ENCODE peak calls at places on chromosomes 13 and 19, in nine cellular contexts. Y is tibial nerve, H is breast epithelium, J is HFF-Myc, B is fibroblast of the aortic adventitia, G is uterus, Q is coronary artery, T is cardiac muscle cell, P is GM23338. F is an unnamed sample.

GRCh38 chr19:17156947-17157302 is 58.2 kb upstream of the USE1 start:
- DNase-seq in Y (no peak), H (no peak), J (no peak), B (no peak), G (no peak), Q (no peak), T (no peak), P (no peak), F (no peak)

GRCh38 chr13:98325724-98326123 is 148.7 kb upstream of the RNF113B start:
- DNase-seq in Y (no peak), H (no peak), J (no peak), B (no peak), G (no peak), Q (no peak), T (no peak), P (no peak), F (no peak)

GRCh38 chr13:100301418-100301817 is 212.5 kb downstream of the PCCA start:
- DNase-seq in Y (no peak), H (no peak), J (no peak), B (no peak), G (no peak), Q (no peak), T (peak), P (no peak), F (no peak)

GRCh38 chr19:44643605-44644390 is at the start of gene PVR:
- DNase-seq in Y (no peak), H (peak), J (no peak), B (peak), G (peak), Q (peak), T (peak), P (peak), F (no peak)

GRCh38 chr19:2887391-2887914 is 13.3 kb upstream of the ZNF57 start:
- DNase-seq in Y (peak), H (no peak), J (no peak), B (peak), G (no peak), Q (no peak), T (peak), P (peak), F (peak)

GRCh38 chr19:8065489-8066261 is 13.1 kb downstream of the CCL25 start:
- DNase-seq in Y (no peak), H (no peak), J (no peak), B (no peak), G (no peak), Q (no peak), T (no peak), P (no peak), F (no peak)

GRCh38 chr13:33480561-33480960 is 195.0 kb upstream of the STARD13 start:
- DNase-seq in Y (no peak), H (no peak), J (no peak), B (peak), G (no peak), Q (no peak), T (no peak), P (no peak), F (no peak)

GRCh38 chr13:112056284-112056727 is 10.6 kb upstream of the SOX1 start:
- DNase-seq in Y (no peak), H (no peak), J (no peak), B (no peak), G (no peak), Q (no peak), T (no peak), P (peak), F (no peak)

GRCh38 chr13:44389003-44389666 is 15.5 kb downstream of the SERP2 start:
- DNase-seq in Y (no peak), H (no peak), J (no peak), B (no peak), G (no peak), Q (no peak), T (no peak), P (no peak), F (no peak)

GRCh38 chr13:50208826-50209335 is 193.6 kb downstream of the KCNRG start:
- DNase-seq in Y (peak), H (peak), J (peak), B (peak), G (no peak), Q (no peak), T (peak), P (peak), F (peak)

GRCh38 chr19:33685541-33685940 is 63.8 kb downstream of the CHST8 start:
- DNase-seq in Y (no peak), H (peak), J (no peak), B (no peak), G (no peak), Q (no peak), T (no peak), P (no peak), F (no peak)

GRCh38 chr13:104650426-104650825 is 1584.2 kb upstream of the SLC10A2 start:
- DNase-seq in Y (no peak), H (no peak), J (no peak), B (no peak), G (no peak), Q (no peak), T (no peak), P (no peak), F (no peak)

DNA sequence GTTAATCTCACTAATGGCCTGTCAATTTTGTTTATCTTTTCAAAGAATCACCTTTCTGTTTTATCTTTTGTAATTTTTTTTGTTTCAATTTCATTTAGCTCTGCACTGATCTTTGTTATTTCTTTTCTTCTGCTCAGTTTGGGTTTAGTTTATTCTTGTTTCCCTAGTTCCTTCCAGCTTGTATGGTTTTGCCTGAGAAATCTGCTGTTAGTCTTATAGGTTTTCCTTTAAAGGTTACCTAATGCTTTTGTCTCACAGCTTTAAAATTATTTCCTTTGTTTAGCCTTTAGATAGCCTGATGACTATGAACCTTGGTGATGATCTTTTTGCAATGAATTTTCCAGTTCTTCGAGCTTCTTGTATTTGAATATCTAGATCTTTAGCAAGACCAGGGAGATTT is 1869.8 kb upstream of the PCDH20 start:
- DNase-seq in Y (no peak), H (no peak), J (no peak), B (no peak), G (no peak), Q (no peak), T (no peak), P (no peak), F (no peak)
- H3K4me3 ChIP-seq in Y (no peak), H (no peak), J (no peak), B (no peak), G (no peak), Q (no peak), T (no peak), P (no peak), F (no peak)

GRCh38 chr13:40779049-40779448 is 8.1 kb upstream of the MRPS31 start:
- DNase-seq in Y (no peak), H (no peak), J (no peak), B (no peak), G (no peak), Q (no peak), T (no peak), P (peak), F (no peak)

GRCh38 chr13:40777957-40778235 is 6.9 kb upstream of the MRPS31 start:
- DNase-seq in Y (no peak), H (no peak), J (no peak), B (no peak), G (no peak), Q (no peak), T (no peak), P (no peak), F (no peak)

GRCh38 chr13:40776681-40777165 is 5.7 kb upstream of the MRPS31 start:
- DNase-seq in Y (no peak), H (no peak), J (no peak), B (no peak), G (no peak), Q (no peak), T (no peak), P (no peak), F (peak)

GRCh38 chr13:40776232-40776631 is 5.2 kb upstream of the MRPS31 start:
- DNase-seq in Y (no peak), H (no peak), J (no peak), B (no peak), G (no peak), Q (no peak), T (no peak), P (no peak), F (peak)

DNA sequence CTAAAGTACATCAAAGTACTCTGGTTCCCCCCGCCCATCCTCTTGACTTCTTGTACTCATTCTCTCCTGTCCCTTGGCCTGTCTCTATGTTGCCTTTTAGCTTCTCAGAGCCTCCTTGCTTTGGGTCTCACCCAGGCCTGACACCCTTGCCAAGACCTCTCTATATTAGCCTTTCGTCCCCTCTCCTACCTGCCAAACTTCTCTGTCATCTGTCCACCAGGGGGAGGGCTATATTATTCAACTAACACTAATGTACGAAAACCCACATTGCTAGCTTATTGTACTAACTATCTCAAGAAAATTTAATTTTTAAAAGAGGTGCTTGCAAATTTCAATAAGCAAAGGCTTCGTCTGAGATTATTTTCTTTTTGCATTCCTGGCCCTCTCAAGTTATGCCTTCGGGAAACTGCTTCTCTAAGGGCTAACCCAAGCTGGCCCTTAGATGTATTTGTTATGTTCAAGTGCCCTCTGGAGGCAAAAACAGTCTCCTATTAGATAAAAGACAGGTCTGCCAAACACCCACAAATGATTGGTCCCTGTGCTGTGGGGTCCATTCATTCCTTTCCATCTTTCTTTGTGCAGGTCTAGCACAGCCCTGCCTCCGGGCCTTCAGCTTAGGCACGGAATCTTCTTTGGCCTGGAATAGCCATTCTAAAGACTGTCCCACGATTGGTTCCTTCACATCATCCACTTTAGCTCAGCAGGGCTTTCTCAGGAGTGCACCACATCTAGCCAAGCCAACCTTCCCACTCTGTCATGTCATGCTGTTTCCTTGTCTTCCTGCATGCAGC is 6.4 kb upstream of the MRPS31 start:
- DNase-seq in Y (peak), H (no peak), J (no peak), B (peak), G (peak), Q (no peak), T (peak), P (peak), F (peak)
- H3K4me3 ChIP-seq in Y (peak), H (peak), J (no peak), B (no peak), G (no peak), Q (peak), T (peak), P (peak), F (no peak)

DNA sequence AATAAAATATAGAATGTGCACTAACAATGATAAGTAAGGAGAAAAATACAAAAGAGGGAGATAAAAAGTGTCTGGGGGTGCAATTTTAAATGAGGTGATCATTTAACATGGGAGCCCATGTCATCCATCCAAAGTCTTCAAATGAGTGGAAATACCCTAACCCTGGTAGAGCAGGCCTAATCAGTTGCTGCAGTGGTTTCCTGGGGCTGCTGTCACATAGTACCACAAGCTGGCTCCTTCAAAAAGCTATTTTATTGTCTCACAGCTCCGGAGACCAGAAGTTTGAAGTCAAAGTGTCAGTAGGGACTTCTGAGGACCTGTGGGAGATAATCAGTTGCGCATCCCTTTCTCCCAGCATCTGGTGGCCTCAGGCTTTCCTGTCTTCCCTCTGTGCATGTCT is 717.9 kb downstream of the DIAPH3 start:
- DNase-seq in Y (no peak), H (no peak), J (no peak), B (no peak), G (no peak), Q (no peak), T (no peak), P (peak), F (no peak)
- H3K4me3 ChIP-seq in Y (no peak), H (no peak), J (no peak), B (no peak), G (no peak), Q (no peak), T (no peak), P (no peak), F (no peak)

DNA sequence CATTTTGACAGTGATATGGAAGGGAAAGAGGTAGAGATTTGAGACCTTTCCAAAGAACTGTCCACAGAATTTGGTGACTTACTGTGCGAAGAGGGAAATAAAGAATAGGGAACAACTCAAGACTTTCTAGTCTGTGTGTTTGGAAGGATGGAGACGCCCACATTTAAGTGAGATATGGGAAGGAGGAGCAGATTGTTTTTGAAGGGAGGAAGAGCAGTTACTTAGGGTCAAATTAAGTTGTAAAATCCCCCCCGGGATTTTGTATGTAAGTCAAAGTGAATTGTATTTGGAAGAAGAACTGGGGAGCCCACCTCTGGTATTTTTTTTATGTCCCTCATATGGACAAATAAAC is 1.2 kb downstream of the USPL1 start:
- DNase-seq in Y (no peak), H (no peak), J (no peak), B (no peak), G (no peak), Q (no peak), T (no peak), P (no peak), F (no peak)
- H3K4me3 ChIP-seq in Y (peak), H (peak), J (peak), B (peak), G (peak), Q (peak), T (peak), P (peak), F (peak)

F was measured in DND-41.